ENCODE peak calls at places on chromosomes 12 and 14, in four cellular contexts. R is HepG2, E is K562, G is GM12891. A is an unnamed sample.
A peak's percentile ranks its signal among the peaks of the same experiment; 100 is the strongest.

GRCh38 chr12:116534341-116535121 is 24.6 kb upstream of the MAP1LC3B2 start:
- DNase-seq in R (no peak), E (peak; percentile 37), G (no peak), A (no peak)

GRCh38 chr12:120104924-120105323 is 11.6 kb downstream of the RAB35 start:
- DNase-seq in R (no peak), E (no peak), G (no peak), A (no peak)

GRCh38 chr14:45198551-45198950 is 54.5 kb downstream of the MIS18BP1 start:
- DNase-seq in R (no peak), E (no peak), G (no peak), A (no peak)

GRCh38 chr12:27048822-27049752 is 26.7 kb downstream of the MED21 start:
- DNase-seq in R (no peak), E (peak; percentile 62), G (no peak), A (no peak)

GRCh38 chr12:44873898-44874297 is 2.2 kb downstream of the NELL2 start:
- DNase-seq in R (no peak), E (no peak), G (no peak), A (no peak)

GRCh38 chr14:57013987-57014386 is 203.7 kb upstream of the OTX2 start:
- DNase-seq in R (no peak), E (no peak), G (no peak), A (no peak)

GRCh38 chr14:45377201-45377600 is 124.2 kb upstream of the MIS18BP1 start:
- DNase-seq in R (no peak), E (no peak), G (no peak), A (no peak)

GRCh38 chr12:120639771-120640721 is at the start of gene CABP1:
- DNase-seq in R (peak; percentile 7), E (peak; percentile 67), G (peak; percentile 84), A (peak; percentile 81)

GRCh38 chr14:105952222-105952621 is 425.8 kb downstream of the TMEM121 start:
- DNase-seq in R (no peak), E (no peak), G (no peak), A (no peak)

GRCh38 chr14:95609398-95609990 is 74.6 kb downstream of the GLRX5 start:
- DNase-seq in R (peak; percentile 39), E (peak; percentile 44), G (peak; percentile 25), A (no peak)

GRCh38 chr14:66476964-66477363 is 9.2 kb upstream of the CCDC196 start:
- DNase-seq in R (no peak), E (peak; percentile 71), G (no peak), A (no peak)

GRCh38 chr14:50366115-50366514 is 30.6 kb downstream of the CDKL1 start:
- DNase-seq in R (no peak), E (no peak), G (no peak), A (no peak)

GRCh38 chr14:67413806-67414769 is 2.1 kb upstream of the PLEK2 start:
- DNase-seq in R (peak; percentile 24), E (peak; percentile 79), G (no peak), A (no peak)

GRCh38 chr12:107515446-107515958 is 170.1 kb upstream of the PWP1 start:
- DNase-seq in R (no peak), E (no peak), G (no peak), A (no peak)
- TF ChIP-seq POLR2AphosphoS5 in R (no peak), E (no peak), G (no peak), A (no peak)

DNA sequence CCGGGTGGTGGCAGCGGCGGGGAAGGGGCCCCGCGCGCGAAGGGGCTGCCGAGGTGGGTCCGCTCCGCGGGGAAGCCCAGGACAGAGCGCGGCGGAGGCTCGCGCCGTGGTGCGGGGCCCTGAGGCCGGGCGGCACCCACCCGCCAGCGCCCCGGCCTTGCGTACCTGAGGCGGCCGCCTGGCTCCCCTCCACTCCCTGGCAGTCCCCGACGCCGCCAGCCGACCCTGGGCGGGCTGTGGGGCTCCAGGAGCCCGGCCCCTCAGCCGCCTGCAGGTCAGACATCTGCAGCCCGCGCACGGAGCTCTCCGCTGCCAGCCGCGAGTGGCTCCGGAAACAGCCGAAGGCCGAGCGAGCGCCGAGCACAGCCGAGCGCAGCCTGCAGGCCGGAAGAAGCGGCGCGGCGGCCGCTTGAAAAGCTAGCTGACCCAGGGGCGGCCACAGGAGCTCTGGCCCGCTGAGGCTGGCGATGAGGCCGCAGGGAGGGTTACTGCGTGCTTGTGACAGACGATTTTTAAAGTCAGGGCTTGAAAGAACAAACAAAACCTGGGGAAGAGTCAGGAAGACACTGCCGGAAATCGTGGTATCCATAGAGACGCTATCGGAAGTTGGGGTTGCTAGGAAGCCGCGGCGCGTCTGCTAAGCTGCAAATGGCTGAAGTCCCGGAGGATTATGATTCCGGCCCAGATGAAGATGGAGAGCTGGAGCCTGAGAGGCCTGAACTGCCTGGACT is at the start of the genes SAMD15 and TMED8:
- DNase-seq in R (peak; percentile 69), E (peak; percentile 80), G (peak; percentile 84), A (peak; percentile 83)
- TF ChIP-seq POLR2A in R (no peak), E (peak; percentile 62), G (peak; percentile 21), A (peak; percentile 39)

GRCh38 chr14:61285364-61285763 is 4.2 kb upstream of the TMEM30B start:
- DNase-seq in R (no peak), E (no peak), G (no peak), A (no peak)
- TF ChIP-seq TAF1 in R (no peak), E (no peak), G (no peak), A (no peak)

DNA sequence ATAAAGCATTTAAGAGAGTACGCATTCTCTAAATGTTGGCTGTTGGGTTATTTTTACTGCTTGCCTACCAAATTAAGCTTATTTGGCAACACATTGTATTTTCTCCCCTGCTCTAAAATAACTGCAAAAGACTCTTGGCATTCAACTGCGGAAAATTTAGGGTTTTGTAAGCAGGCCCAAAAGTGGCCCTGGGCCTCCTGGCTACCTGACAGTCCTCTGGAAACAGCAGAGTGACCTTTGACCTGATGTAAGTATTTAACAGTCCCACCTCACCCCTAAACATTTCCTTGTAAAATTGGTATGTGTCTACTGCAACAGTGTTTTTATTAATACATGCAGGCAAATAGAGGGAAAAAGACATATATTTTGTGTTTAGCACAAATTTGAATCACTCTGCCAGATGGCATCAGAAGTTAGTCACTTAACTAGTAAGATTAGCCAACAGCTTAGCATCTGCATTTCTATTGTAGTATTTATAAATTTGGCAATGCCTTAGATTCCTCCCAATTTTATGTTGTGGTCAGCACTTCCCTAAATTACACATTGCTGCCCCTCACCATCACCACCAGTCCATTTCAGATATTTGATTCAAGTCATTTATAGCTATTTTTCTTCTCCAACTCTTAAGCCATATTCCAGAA is 11.2 kb downstream of the LLPH start:
- DNase-seq in R (no peak), E (no peak), G (no peak), A (no peak)
- TF ChIP-seq POLR2AphosphoS5 in R (no peak), E (no peak), G (no peak), A (no peak)

GRCh38 chr14:103699261-103699661 is 16.0 kb downstream of the XRCC3 start:
- DNase-seq in R (no peak), E (no peak), G (no peak), A (no peak)
- TF ChIP-seq POLR2A in R (no peak), E (no peak), G (no peak), A (no peak)

GRCh38 chr12:106583578-106584103 is 837 bp downstream of the RFX4 start:
- DNase-seq in R (no peak), E (no peak), G (peak; percentile 37), A (no peak)
- TF ChIP-seq TAF1 in R (no peak), E (no peak), G (no peak), A (no peak)

A was measured in GM12892.